ENCODE peak calls at places on chromosomes 3 and 15, in four cellular contexts. L is H1, Z is HepG2, W is GM12878. E is an unnamed sample.

GRCh38 chr3:151085889-151086483 is 522 bp downstream of the MED12L start:
- DNase-seq in Z (no peak), L (no peak), W (no peak), E (no peak)

GRCh38 chr3:95333826-95334225 is 1271.0 kb downstream of the NSUN3 start:
- DNase-seq in L (no peak), Z (no peak), W (no peak), E (no peak)

GRCh38 chr15:36428102-36428845 is 151.2 kb upstream of the CDIN1 start:
- DNase-seq in W (no peak), L (no peak), Z (peak; percentile 63), E (peak; percentile 20)

GRCh38 chr3:157501863-157502262 is 1.4 kb downstream of the VEPH1 start:
- DNase-seq in L (no peak), Z (no peak), W (no peak), E (peak; percentile 61)

GRCh38 chr3:43948013-43948412 is 257.3 kb downstream of the ABHD5 start:
- DNase-seq in L (no peak), W (no peak), Z (no peak), E (peak; percentile 16)

GRCh38 chr3:124118397-124118796 is 126.5 kb upstream of the ROPN1 start:
- DNase-seq in W (no peak), Z (no peak), L (no peak), E (no peak)

GRCh38 chr3:105140899-105141367 is 225.8 kb upstream of the ALCAM start:
- DNase-seq in Z (no peak), L (no peak), W (no peak), E (no peak)

GRCh38 chr3:113285741-113286140 is 74.4 kb downstream of the BOC start:
- DNase-seq in L (no peak), W (no peak), Z (no peak), E (no peak)

GRCh38 chr15:56653787-56654186 is 79.5 kb downstream of the ZNF280D start:
- DNase-seq in L (no peak), W (no peak), Z (peak; percentile 63), E (no peak)

GRCh38 chr3:25281041-25281842 is 146.8 kb upstream of the RARB start:
- DNase-seq in Z (no peak), W (no peak), L (no peak), E (no peak)

GRCh38 chr3:98814799-98815450 is 51.8 kb downstream of the ST3GAL6 start:
- DNase-seq in Z (no peak), W (no peak), L (no peak), E (no peak)

GRCh38 chr15:95712785-95713184 is 617.7 kb upstream of the NR2F2 start:
- DNase-seq in Z (no peak), L (no peak), W (no peak), E (no peak)

GRCh38 chr3:105523496-105523895 is 156.8 kb downstream of the ALCAM start:
- DNase-seq in L (no peak), W (no peak), Z (no peak), E (no peak)

GRCh38 chr15:62365795-62366442 is 200.8 kb upstream of the C2CD4B start:
- DNase-seq in L (no peak), Z (peak; percentile 30), W (no peak), E (no peak)

GRCh38 chr15:82986442-82986780 is 401 bp downstream of the RAMAC start:
- DNase-seq in Z (no peak), L (no peak), W (peak; percentile 7), E (no peak)

GRCh38 chr3:13346481-13347389 is 73.4 kb downstream of the NUP210 start:
- DNase-seq in Z (no peak), W (no peak), L (peak; percentile 73), E (peak; percentile 82)

GRCh38 chr15:52340093-52340492 is 44.5 kb upstream of the MYO5C start:
- DNase-seq in W (no peak), Z (no peak), L (no peak), E (no peak)

GRCh38 chr3:149472393-149472792 is 2.1 kb upstream of the TM4SF4 start:
- DNase-seq in L (no peak), W (no peak), Z (no peak), E (no peak)

GRCh38 chr3:154156529-154156928 is 35.3 kb downstream of the ARHGEF26 start:
- DNase-seq in Z (no peak), W (no peak), L (no peak), E (no peak)

GRCh38 chr3:154164387-154164786 is 43.2 kb downstream of the ARHGEF26 start:
- DNase-seq in Z (peak; percentile 89), W (no peak), L (no peak), E (no peak)

GRCh38 chr3:154161806-154162205 is 40.6 kb downstream of the ARHGEF26 start:
- DNase-seq in L (no peak), Z (no peak), W (no peak), E (no peak)
- TF ChIP-seq SUZ12 in L (no peak), Z (no peak), W (no peak), E (no peak)

GRCh38 chr3:45008117-45008516 is 18.0 kb upstream of the CLEC3B start:
- DNase-seq in L (no peak), W (no peak), Z (no peak), E (no peak)

GRCh38 chr3:45009868-45010267 is 16.2 kb upstream of the CLEC3B start:
- DNase-seq in W (no peak), L (no peak), Z (no peak), E (no peak)

GRCh38 chr3:45012577-45012976 is 13.5 kb upstream of the CLEC3B start:
- DNase-seq in W (no peak), Z (no peak), L (no peak), E (no peak)

GRCh38 chr3:45010718-45011355 is 15.3 kb upstream of the CLEC3B start:
- DNase-seq in W (no peak), Z (no peak), L (no peak), E (no peak)

DNA sequence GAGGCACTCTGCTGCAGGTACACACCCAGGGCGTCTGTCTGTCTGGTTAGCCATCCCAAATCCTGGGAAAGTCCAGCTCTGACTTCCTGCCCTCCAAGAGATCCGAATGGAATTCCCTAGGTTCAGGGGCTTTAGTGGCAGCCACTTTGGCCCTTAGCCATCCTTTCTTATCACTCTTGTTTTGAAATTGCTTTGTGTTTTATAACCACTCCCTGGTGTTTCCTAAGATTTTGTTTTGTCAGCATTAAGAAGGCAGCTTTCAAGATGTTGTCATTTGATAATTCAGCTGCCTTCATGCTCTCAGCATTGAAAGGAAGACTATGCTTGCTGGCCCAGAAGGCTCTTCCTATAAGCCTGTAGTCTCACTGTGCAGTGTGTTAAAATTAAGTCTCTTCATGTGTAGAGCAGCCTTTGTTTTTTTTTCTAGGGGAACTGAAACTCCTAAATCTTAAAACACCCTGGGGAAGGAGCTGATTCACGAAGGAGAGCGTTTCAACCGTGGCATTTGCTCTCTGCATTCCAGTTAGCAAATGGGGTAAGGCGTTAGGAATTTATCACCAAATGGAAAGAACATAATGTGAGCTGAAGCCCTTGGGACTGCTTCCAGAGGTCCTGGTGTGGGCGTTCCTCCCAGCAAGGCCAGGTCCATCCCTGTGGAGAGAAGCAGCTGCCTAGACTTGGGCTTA is 14.2 kb upstream of the CLEC3B start:
- DNase-seq in L (no peak), Z (no peak), W (no peak), E (no peak)
- TF ChIP-seq YY1 in L (no peak), Z (no peak), W (no peak), E (no peak)

GRCh38 chr15:98853161-98853560 is 154.4 kb downstream of the PGPEP1L start:
- DNase-seq in L (no peak), Z (peak; percentile 29), W (peak; percentile 50), E (peak; percentile 58)
- TF ChIP-seq SUZ12 in L (no peak), Z (no peak), W (no peak), E (no peak)

GRCh38 chr3:46500631-46501377 is 3.0 kb downstream of the RTP3 start:
- DNase-seq in Z (no peak), L (peak; percentile 4), W (peak; percentile 38), E (no peak)
- TF ChIP-seq YY1 in Z (no peak), L (no peak), W (no peak), E (no peak)

DNA sequence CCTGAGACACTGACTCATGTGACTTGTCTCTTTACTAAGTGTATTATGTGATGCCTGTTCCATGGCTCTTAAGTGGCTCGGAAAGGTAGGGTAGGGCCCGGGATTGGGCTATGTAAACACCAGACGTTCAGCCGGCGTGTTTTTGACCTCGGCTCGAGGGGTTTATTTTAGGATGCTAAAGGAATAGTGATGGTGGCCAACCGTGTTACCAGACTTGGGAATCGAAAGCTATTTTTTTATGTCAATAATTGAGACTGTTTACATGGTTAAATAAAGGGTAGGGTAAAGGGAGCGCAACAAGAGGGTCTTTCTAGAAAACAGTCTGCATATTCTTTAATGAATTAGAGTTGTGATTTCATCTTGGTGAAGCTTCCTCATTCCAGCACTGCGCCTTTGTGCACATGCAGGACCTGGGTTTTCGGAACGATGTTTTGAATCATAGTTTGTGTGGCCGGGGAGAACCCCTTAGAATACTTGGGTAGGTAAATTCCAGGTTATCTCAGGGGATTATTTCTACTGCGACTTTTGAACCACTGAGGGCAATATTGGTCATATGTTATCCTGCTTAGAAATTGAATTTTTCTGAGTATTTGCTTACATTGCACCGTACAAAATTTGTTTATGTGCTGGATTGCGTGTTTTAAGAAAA is 1.2 kb downstream of the PIK3CA start:
- DNase-seq in L (no peak), Z (peak; percentile 14), W (peak; percentile 53), E (no peak)
- TF ChIP-seq SUZ12 in L (no peak), Z (no peak), W (no peak), E (no peak)

GRCh38 chr3:117281371-117281770 is 571.8 kb downstream of the TUSC7 start:
- DNase-seq in Z (no peak), L (no peak), W (no peak), E (no peak)

GRCh38 chr3:117282506-117282905 is 572.9 kb downstream of the TUSC7 start:
- DNase-seq in Z (no peak), L (no peak), W (no peak), E (no peak)

GRCh38 chr3:117277816-117278215 is 568.2 kb downstream of the TUSC7 start:
- DNase-seq in W (no peak), Z (no peak), L (no peak), E (no peak)

GRCh38 chr3:117272876-117273523 is 563.4 kb downstream of the TUSC7 start:
- DNase-seq in Z (no peak), W (no peak), L (no peak), E (no peak)

DNA sequence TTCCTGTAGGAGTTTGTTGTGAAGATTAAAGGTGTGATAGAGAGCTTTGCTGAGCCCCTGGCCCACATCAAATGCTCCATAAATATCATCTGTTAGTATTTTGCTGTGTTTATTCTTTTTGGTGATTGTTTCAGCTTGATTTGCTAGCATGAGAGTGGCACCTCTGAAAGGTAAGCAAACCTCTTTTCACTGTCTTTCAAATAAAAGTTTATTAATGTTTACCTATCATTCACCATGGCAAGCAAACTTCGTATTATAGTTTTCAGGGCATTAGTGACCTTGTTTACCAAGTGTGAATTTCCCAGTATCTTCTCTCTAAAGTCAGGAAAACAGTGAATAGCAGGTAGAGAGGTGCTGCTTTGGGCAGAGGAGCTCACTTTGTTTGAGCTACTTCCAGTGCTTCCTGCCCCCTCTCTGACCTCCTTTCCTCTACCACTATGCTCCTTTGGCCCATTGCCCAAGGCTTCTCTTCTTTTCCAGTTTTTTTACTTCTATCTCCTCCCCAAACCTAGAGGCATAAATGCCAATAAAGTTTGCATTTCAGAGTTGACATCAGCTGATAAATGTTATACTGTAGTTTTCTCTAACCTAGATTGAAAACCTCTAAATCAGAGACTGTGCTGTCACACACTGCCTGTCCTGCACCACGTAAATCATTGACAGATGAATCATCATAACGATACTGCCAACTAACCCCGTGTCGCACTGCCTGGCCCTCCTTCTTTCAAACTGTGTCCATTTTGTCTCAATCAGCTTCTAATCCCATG is 569.0 kb downstream of the TUSC7 start:
- DNase-seq in W (peak; percentile 30), L (no peak), Z (peak; percentile 28), E (no peak)
- TF ChIP-seq YY1 in W (no peak), L (no peak), Z (no peak), E (no peak)

E was measured in NT2/D1.